ENCODE peak calls at places on chromosomes 7 and 10, in nine cellular contexts. L is neural progenitor cell, V is mammary epithelial cell, X is cardiac muscle cell, U is fibroblast of the aortic adventitia, Q is Calu3, C is cardiac fibroblast, F is neural crest cell, R is nephron progenitor cell. T is an unnamed sample.

GRCh38 chr7:151757274-151757673 is 119.6 kb downstream of the PRKAG2 start:
- DNase-seq in X (no peak), R (no peak), F (no peak), U (peak), Q (no peak), V (no peak), L (no peak), C (no peak), T (no peak)

GRCh38 chr7:17485368-17485767 is 186.9 kb downstream of the AHR start:
- DNase-seq in L (no peak), R (no peak), X (no peak), C (no peak), V (no peak), F (no peak), U (no peak), Q (no peak), T (no peak)

GRCh38 chr7:43492906-43493305 is 90.0 kb upstream of the STK17A start:
- DNase-seq in U (no peak), R (no peak), X (no peak), F (no peak), C (no peak), Q (no peak), L (no peak), V (no peak), T (no peak)

GRCh38 chr10:103839867-103840746 is 15.3 kb downstream of the SH3PXD2A start:
- DNase-seq in R (peak), U (no peak), F (no peak), V (no peak), X (peak), L (peak), Q (no peak), C (no peak), T (no peak)

GRCh38 chr7:70527489-70527888 is 604.5 kb upstream of the GALNT17 start:
- DNase-seq in R (no peak), U (no peak), C (no peak), Q (no peak), F (no peak), X (no peak), V (no peak), L (no peak), T (no peak)

GRCh38 chr7:143372070-143372469 is 9.1 kb upstream of the ZYX start:
- DNase-seq in F (no peak), X (no peak), Q (peak), U (no peak), R (no peak), C (peak), V (peak), L (no peak), T (no peak)

GRCh38 chr10:113753020-113753692 is 1.7 kb downstream of the PLEKHS1 start:
- DNase-seq in U (no peak), R (peak), C (no peak), X (no peak), Q (peak), L (peak), F (no peak), V (no peak), T (no peak)

GRCh38 chr10:124535731-124536495 is 74.3 kb downstream of the LHPP start:
- DNase-seq in C (no peak), V (no peak), F (no peak), R (no peak), Q (no peak), L (no peak), X (no peak), U (peak), T (no peak)

GRCh38 chr10:112886463-112886862 is 63.6 kb upstream of the TCF7L2 start:
- DNase-seq in F (no peak), L (no peak), X (no peak), Q (no peak), C (no peak), U (no peak), R (no peak), V (no peak), T (no peak)

GRCh38 chr10:76197293-76197692 is 765.9 kb downstream of the LRMDA start:
- DNase-seq in Q (no peak), R (no peak), U (no peak), C (no peak), V (no peak), X (no peak), F (no peak), L (no peak), T (no peak)

GRCh38 chr7:119900996-119901395 is 372.0 kb upstream of the KCND2 start:
- DNase-seq in Q (no peak), X (peak), U (peak), R (no peak), C (peak), V (no peak), L (peak), F (no peak), T (no peak)

GRCh38 chr7:18638594-18639452 is 143.3 kb downstream of the HDAC9 start:
- DNase-seq in V (peak), X (no peak), Q (no peak), F (no peak), C (peak), R (no peak), U (peak), L (no peak), T (no peak)

GRCh38 chr10:51802030-51802429 is 102.6 kb upstream of the CSTF2T start:
- DNase-seq in U (no peak), F (no peak), Q (no peak), L (no peak), C (no peak), V (no peak), X (no peak), R (no peak), T (no peak)

GRCh38 chr10:33542747-33543505 is 208.5 kb upstream of the NRP1 start:
- DNase-seq in U (peak), R (no peak), L (no peak), Q (no peak), V (peak), C (peak), X (no peak), F (no peak), T (no peak)

GRCh38 chr10:104322416-104322782 is 15.9 kb downstream of the ITPRIP start:
- DNase-seq in Q (no peak), U (no peak), L (no peak), F (no peak), R (no peak), V (peak), X (no peak), C (no peak), T (no peak)

GRCh38 chr7:22445140-22445722 is 54.8 kb downstream of the STEAP1B start:
- DNase-seq in V (peak), F (no peak), X (peak), C (peak), U (peak), R (peak), L (peak), Q (peak), T (peak)

GRCh38 chr10:108184129-108184528 is 1019.6 kb upstream of the SORCS1 start:
- DNase-seq in Q (no peak), U (no peak), R (no peak), X (no peak), C (no peak), V (no peak), F (no peak), L (no peak), T (no peak)

GRCh38 chr7:17986826-17987225 is 40.8 kb downstream of the PRPS1L1 start:
- DNase-seq in L (no peak), C (peak), U (peak), Q (no peak), R (no peak), F (no peak), V (no peak), X (no peak), T (no peak)

GRCh38 chr10:27759483-27760281 is 14.1 kb upstream of the MKX start:
- DNase-seq in R (no peak), V (no peak), Q (no peak), F (no peak), U (no peak), C (no peak), X (no peak), L (peak), T (no peak)
- TF ChIP-seq CTCF in R (no peak), V (peak), Q (no peak), F (no peak), U (no peak), C (no peak), X (no peak), L (no peak), T (no peak)

GRCh38 chr10:117174439-117175214 is 22.7 kb upstream of the KCNK18 start:
- DNase-seq in U (peak), C (peak), Q (peak), F (peak), V (peak), R (peak), X (peak), L (peak), T (peak)

GRCh38 chr10:117178190-117178589 is 19.1 kb upstream of the KCNK18 start:
- DNase-seq in V (no peak), L (no peak), U (no peak), C (no peak), R (no peak), Q (no peak), X (no peak), F (no peak), T (no peak)

GRCh38 chr10:117170244-117170643 is 27.0 kb upstream of the KCNK18 start:
- DNase-seq in X (no peak), C (no peak), L (no peak), F (no peak), U (no peak), R (no peak), Q (no peak), V (no peak), T (no peak)

GRCh38 chr10:117175901-117176534 is 21.3 kb upstream of the KCNK18 start:
- DNase-seq in X (peak), V (peak), F (peak), C (peak), R (peak), L (peak), U (peak), Q (peak), T (peak)

GRCh38 chr10:117175215-117175900 is 21.9 kb upstream of the KCNK18 start:
- DNase-seq in X (peak), F (no peak), R (no peak), U (no peak), V (peak), Q (no peak), L (no peak), C (no peak), T (peak)
- TF ChIP-seq CTCF in X (no peak), F (peak), R (peak), U (no peak), V (no peak), Q (no peak), L (no peak), C (no peak), T (no peak)

DNA sequence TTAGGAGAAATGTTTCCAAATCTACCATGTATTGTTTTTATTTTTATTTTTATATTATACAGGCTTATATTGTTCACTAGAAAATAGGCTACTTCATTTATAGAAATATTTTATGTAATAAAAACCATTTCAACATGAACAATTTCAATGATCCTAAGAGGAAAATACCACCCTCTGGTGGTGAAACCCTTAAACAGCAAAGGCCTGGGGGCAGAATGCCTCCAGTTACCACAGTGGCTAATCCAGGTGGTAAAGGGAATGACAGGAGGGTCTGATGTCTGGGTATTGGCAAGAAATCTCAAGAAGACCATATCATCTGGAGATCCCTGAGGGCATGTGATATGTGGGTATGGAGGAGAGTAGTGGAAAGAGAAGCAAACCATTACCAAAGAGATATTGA is 19.3 kb downstream of the MACC1 start:
- DNase-seq in X (no peak), V (no peak), C (no peak), U (peak), Q (peak), L (no peak), R (no peak), F (no peak), T (no peak)
- TF ChIP-seq CTCF in X (peak), V (peak), C (peak), U (peak), Q (peak), L (peak), R (peak), F (peak), T (peak)

GRCh38 chr10:26566525-26567348 is 128.6 kb downstream of the APBB1IP start:
- DNase-seq in L (peak), V (no peak), U (no peak), X (peak), C (no peak), Q (peak), R (peak), F (peak), T (peak)
- TF ChIP-seq CTCF in L (no peak), V (no peak), U (no peak), X (no peak), C (no peak), Q (no peak), R (no peak), F (no peak), T (no peak)

GRCh38 chr10:70542565-70542938 is 60.0 kb downstream of the PRF1 start:
- DNase-seq in F (no peak), L (no peak), X (no peak), U (peak), C (peak), R (no peak), Q (no peak), V (no peak), T (no peak)
- TF ChIP-seq CTCF in F (peak), L (no peak), X (peak), U (peak), C (peak), R (no peak), Q (no peak), V (peak), T (peak)